ENCODE peak calls at places on chromosome 21, in ten cellular contexts. B, U, M, K, P, O, Z, A, L and Q are unnamed samples.

GRCh38 chr21:36038701-36039497 is 21.4 kb downstream of the SETD4 start:
- DNase-seq in B (no peak), U (no peak), M (no peak), K (no peak), P (no peak), O (no peak), Z (no peak), A (no peak), L (no peak), Q (no peak)

GRCh38 chr21:15729674-15730483 is at the start of gene USP25:
- DNase-seq in B (peak; percentile 61), U (peak; percentile 97), M (peak; percentile 96), K (peak; percentile 95), P (peak; percentile 89), O (peak; percentile 56), Z (no peak), A (peak; percentile 93), L (peak; percentile 74), Q (peak; percentile 85)

GRCh38 chr21:23968722-23969647 is 1638.3 kb downstream of the MRPL39 start:
- DNase-seq in B (peak; percentile 11), U (peak; percentile 53), M (peak; percentile 46), K (peak; percentile 54), P (peak; percentile 75), O (no peak), Z (peak; percentile 7), A (peak; percentile 56), L (no peak), Q (peak; percentile 95)

GRCh38 chr21:42663860-42664535 is 10.6 kb downstream of the PDE9A start:
- DNase-seq in B (no peak), U (no peak), M (peak; percentile 46), K (no peak), P (no peak), O (no peak), Z (no peak), A (no peak), L (no peak), Q (no peak)

GRCh38 chr21:35400233-35400939 is 351.3 kb upstream of the RUNX1 start:
- DNase-seq in B (peak; percentile 84), U (peak; percentile 20), M (no peak), K (peak; percentile 61), P (no peak), O (peak; percentile 5), Z (peak; percentile 11), A (peak; percentile 32), L (no peak), Q (peak; percentile 79)

GRCh38 chr21:43916691-43917514 is 51.9 kb downstream of the AGPAT3 start:
- DNase-seq in B (no peak), U (peak; percentile 75), M (no peak), K (no peak), P (no peak), O (no peak), Z (no peak), A (no peak), L (no peak), Q (peak; percentile 79)

GRCh38 chr21:18370292-18370691 is 33.3 kb downstream of the TMPRSS15 start:
- DNase-seq in B (no peak), U (no peak), M (no peak), K (no peak), P (no peak), O (no peak), Z (no peak), A (no peak), L (no peak), Q (no peak)

GRCh38 chr21:45384656-45385548 is 20.1 kb upstream of the COL18A1 start:
- DNase-seq in B (no peak), U (no peak), M (peak; percentile 19), K (no peak), P (no peak), O (no peak), Z (no peak), A (peak; percentile 4), L (no peak), Q (no peak)

GRCh38 chr21:45420623-45421041 is 15.7 kb downstream of the COL18A1 start:
- DNase-seq in B (no peak), U (no peak), M (peak; percentile 75), K (no peak), P (no peak), O (no peak), Z (no peak), A (peak; percentile 74), L (no peak), Q (no peak)

GRCh38 chr21:35057428-35057827 is 8.3 kb upstream of the RUNX1 start:
- DNase-seq in B (no peak), U (no peak), M (no peak), K (no peak), P (no peak), O (no peak), Z (no peak), A (no peak), L (no peak), Q (no peak)

GRCh38 chr21:46153259-46154154 is 1.9 kb downstream of the FTCD start:
- DNase-seq in B (peak; percentile 54), U (peak; percentile 96), M (peak; percentile 78), K (peak; percentile 67), P (peak; percentile 80), O (peak; percentile 43), Z (no peak), A (peak; percentile 57), L (peak; percentile 35), Q (peak; percentile 63)

DNA sequence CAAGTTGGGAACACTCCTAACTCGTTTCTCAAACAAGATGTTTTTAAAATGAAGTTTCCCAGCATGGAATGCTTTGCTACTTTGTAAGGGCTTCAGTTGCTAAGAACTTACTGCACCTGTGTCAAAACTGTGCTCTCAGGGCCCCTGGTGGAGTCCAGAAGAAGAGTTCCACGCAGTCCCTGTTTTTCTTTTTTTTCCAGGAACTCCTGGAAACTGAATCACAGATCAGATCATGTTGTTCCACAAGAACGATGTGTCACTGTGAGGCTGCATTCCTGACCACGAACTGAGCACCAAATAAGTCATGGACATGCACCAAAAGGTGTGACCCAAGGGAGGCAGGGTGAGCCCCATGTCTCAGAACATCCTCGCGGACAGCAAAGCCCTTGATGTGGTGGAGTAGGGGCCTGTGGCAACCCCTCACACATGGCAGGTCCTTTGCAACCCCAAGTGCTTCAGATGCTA is 257.2 kb downstream of the KCNJ6 start:
- DNase-seq in B (peak; percentile 83), U (peak; percentile 41), M (no peak), K (no peak), P (no peak), O (peak; percentile 43), Z (peak; percentile 21), A (peak; percentile 59), L (no peak), Q (no peak)
- TF ChIP-seq CTCF in B (peak; percentile 53), U (peak; percentile 46), M (peak; percentile 25), K (no peak), P (no peak), O (no peak), Z (peak; percentile 30), A (peak; percentile 49), L (no peak), Q (no peak)

DNA sequence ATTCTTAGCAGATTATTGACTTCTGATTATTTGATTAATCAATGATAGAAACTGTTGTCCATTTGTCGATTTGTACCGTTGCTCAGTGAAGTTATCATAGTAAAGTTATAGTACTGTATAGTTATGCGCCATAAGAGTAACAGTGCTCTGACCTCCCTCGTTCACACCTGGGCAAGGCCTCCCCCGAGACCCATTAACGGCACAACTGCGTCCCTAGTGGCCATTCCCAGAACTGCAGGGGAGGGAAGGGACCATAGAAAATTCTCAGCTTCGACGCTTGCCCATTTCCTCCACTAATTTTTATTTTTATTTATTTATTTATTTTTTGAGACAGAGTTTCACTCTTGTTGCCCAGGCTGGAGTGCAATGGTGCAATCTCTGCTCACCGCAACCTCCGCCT is 334.4 kb downstream of the DSCAM start:
- DNase-seq in B (no peak), U (peak; percentile 52), M (no peak), K (no peak), P (peak; percentile 54), O (no peak), Z (no peak), A (no peak), L (no peak), Q (peak; percentile 14)
- TF ChIP-seq CTCF in B (peak; percentile 42), U (peak; percentile 51), M (peak; percentile 37), K (peak; percentile 15), P (peak; percentile 93), O (peak; percentile 23), Z (peak; percentile 30), A (no peak), L (peak; percentile 42), Q (peak; percentile 79)

DNA sequence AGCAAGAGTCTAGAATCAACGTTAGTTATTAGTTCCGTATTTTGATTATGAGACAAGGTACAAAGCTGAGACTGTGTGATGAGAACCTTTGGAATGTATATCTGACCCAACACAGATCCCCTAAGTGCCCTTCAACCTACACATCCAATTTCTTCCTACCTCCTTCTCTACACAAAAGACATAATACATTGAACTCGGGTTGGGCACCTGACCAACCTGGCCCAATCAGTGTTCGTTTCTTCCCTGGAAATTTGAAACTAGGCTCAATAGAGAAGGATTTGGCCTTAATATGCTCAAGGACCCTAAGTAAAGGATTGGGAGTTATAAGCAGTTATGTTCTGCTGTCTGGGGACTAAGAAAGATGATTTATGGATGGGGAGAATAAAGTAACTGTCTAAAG is 12.1 kb downstream of the ITSN1 start:
- DNase-seq in B (no peak), U (no peak), M (no peak), K (no peak), P (no peak), O (no peak), Z (no peak), A (no peak), L (no peak), Q (no peak)
- TF ChIP-seq CTCF in B (no peak), U (no peak), M (no peak), K (no peak), P (no peak), O (no peak), Z (no peak), A (no peak), L (no peak), Q (no peak)

DNA sequence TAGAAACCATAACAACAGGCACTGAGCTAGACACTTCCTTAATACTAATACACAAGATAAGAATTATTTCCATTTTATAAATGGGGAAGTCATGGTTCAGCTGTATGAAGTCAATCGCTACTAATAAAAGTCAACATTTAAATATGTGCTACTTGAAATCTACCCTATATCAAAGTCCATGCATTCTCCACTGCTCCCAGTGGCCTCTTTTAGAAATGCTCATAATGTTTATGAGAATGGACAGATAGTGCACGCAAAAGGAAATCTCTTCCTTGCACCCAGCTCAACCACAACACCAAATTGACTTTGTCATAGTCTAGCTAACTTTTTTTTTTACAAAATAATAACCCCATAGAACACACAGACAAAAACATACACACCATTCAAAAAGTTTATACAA is 281.7 kb upstream of the CXADR start:
- DNase-seq in B (no peak), U (no peak), M (no peak), K (no peak), P (no peak), O (no peak), Z (no peak), A (no peak), L (no peak), Q (no peak)
- TF ChIP-seq CTCF in B (no peak), U (no peak), M (no peak), K (no peak), P (no peak), O (no peak), Z (no peak), A (no peak), L (no peak), Q (no peak)